ENCODE peak calls at places on chromosomes 6 and 20, in six cellular contexts. L is lung; B is adrenal gland; Q is ovary; R is foreskin keratinocyte; P is CD8-positive, alpha-beta memory T cell. O is an unnamed sample.

GRCh38 chr6:142726616-142727015 is 218.4 kb downstream of the HIVEP2 start:
- DNase-seq in L (no peak), B (no peak), Q (no peak), R (peak; percentile 29), P (no peak), O (no peak)

GRCh38 chr6:24495516-24495847 is 713 bp downstream of the ALDH5A1 start:
- DNase-seq in L (peak; percentile 84), B (peak; percentile 62), Q (peak; percentile 73), R (no peak), P (no peak), O (peak; percentile 45)

GRCh38 chr6:14664112-14664592 is 546.6 kb downstream of the CD83 start:
- DNase-seq in L (no peak), B (no peak), Q (no peak), R (no peak), P (peak; percentile 54), O (no peak)

GRCh38 chr20:51800132-51800721 is 2.1 kb downstream of the SALL4 start:
- DNase-seq in L (peak; percentile 57), B (peak; percentile 57), Q (peak; percentile 67), R (peak; percentile 15), P (peak; percentile 8), O (peak; percentile 57)

GRCh38 chr6:138517635-138518034 is 18.3 kb upstream of the NHSL1 start:
- DNase-seq in L (no peak), B (peak; percentile 33), Q (peak; percentile 37), R (peak; percentile 33), P (peak; percentile 44), O (peak; percentile 22)

GRCh38 chr6:143449731-143450452 is 603 bp downstream of the ADAT2 start:
- DNase-seq in L (no peak), B (peak; percentile 28), Q (no peak), R (peak; percentile 31), P (peak; percentile 43), O (peak; percentile 12)

GRCh38 chr6:144477396-144477795 is 192.3 kb downstream of the UTRN start:
- DNase-seq in L (no peak), B (no peak), Q (no peak), R (no peak), P (no peak), O (no peak)

GRCh38 chr20:17625246-17626051 is 55.6 kb downstream of the DSTN start:
- DNase-seq in L (no peak), B (peak; percentile 11), Q (peak; percentile 35), R (no peak), P (no peak), O (no peak)

GRCh38 chr6:38261626-38262025 is 378.1 kb downstream of the BTBD9 start:
- DNase-seq in L (no peak), B (no peak), Q (no peak), R (no peak), P (no peak), O (no peak)

GRCh38 chr6:147586044-147586443 is 77.6 kb downstream of the SAMD5 start:
- DNase-seq in L (no peak), B (peak; percentile 50), Q (peak; percentile 46), R (no peak), P (no peak), O (no peak)

GRCh38 chr20:4885877-4886276 is 115.4 kb downstream of the SLC23A2 start:
- DNase-seq in L (no peak), B (no peak), Q (no peak), R (no peak), P (no peak), O (no peak)

GRCh38 chr20:4891364-4891763 is 109.9 kb downstream of the SLC23A2 start:
- DNase-seq in L (no peak), B (no peak), Q (no peak), R (no peak), P (no peak), O (no peak)

GRCh38 chr20:4886771-4887527 is 114.4 kb downstream of the SLC23A2 start:
- DNase-seq in L (no peak), B (no peak), Q (no peak), R (no peak), P (no peak), O (no peak)

GRCh38 chr20:4889446-4889845 is 111.9 kb downstream of the SLC23A2 start:
- DNase-seq in L (no peak), B (peak; percentile 63), Q (no peak), R (no peak), P (no peak), O (no peak)

GRCh38 chr20:4887586-4887985 is 113.7 kb downstream of the SLC23A2 start:
- DNase-seq in L (no peak), B (no peak), Q (no peak), R (no peak), P (no peak), O (no peak)
- H3K4me1 ChIP-seq in L (no peaks in the 10 kb centered on the region), B (no peaks in the 10 kb centered on the region), Q (peaks cover 2% of the 10 kb centered on the region), R (no peaks in the 10 kb centered on the region), P (no peaks in the 10 kb centered on the region), O (no peaks in the 10 kb centered on the region)

GRCh38 chr6:56751604-56752003 is 108.9 kb upstream of the DST start:
- DNase-seq in L (no peak), B (no peak), Q (no peak), R (no peak), P (no peak), O (no peak)
- H3K4me1 ChIP-seq in L (peaks cover 22% of the 10 kb centered on the region), B (peaks cover 3% of the 10 kb centered on the region), Q (peaks cover 4% of the 10 kb centered on the region), R (peaks cover 53% of the 10 kb centered on the region), P (no peaks in the 10 kb centered on the region), O (peaks cover 35% of the 10 kb centered on the region)

GRCh38 chr6:81897793-81898192 is 145.3 kb upstream of the TENT5A start:
- DNase-seq in L (no peak), B (no peak), Q (no peak), R (no peak), P (no peak), O (no peak)
- H3K4me1 ChIP-seq in L (peaks cover 8% of the 10 kb centered on the region), B (peaks cover 11% of the 10 kb centered on the region), Q (peaks cover 17% of the 10 kb centered on the region), R (no peaks in the 10 kb centered on the region), P (no peaks in the 10 kb centered on the region), O (peaks cover 5% of the 10 kb centered on the region)

GRCh38 chr20:6708010-6708409 is 59.5 kb upstream of the BMP2 start:
- DNase-seq in L (peak; percentile 77), B (peak; percentile 18), Q (peak; percentile 36), R (peak; percentile 90), P (no peak), O (peak; percentile 50)
- H3K4me1 ChIP-seq in L (no peaks in the 10 kb centered on the region), B (no peaks in the 10 kb centered on the region), Q (no peaks in the 10 kb centered on the region), R (peaks cover 18% of the 10 kb centered on the region), P (no peaks in the 10 kb centered on the region), O (no peaks in the 10 kb centered on the region)

GRCh38 chr6:155402656-155403304 is 52.9 kb downstream of the NOX3 start:
- DNase-seq in L (no peak), B (no peak), Q (no peak), R (no peak), P (no peak), O (no peak)
- H3K4me1 ChIP-seq in L (no peaks in the 10 kb centered on the region), B (no peaks in the 10 kb centered on the region), Q (no peaks in the 10 kb centered on the region), R (no peaks in the 10 kb centered on the region), P (no peaks in the 10 kb centered on the region), O (no peaks in the 10 kb centered on the region)